ENCODE peak calls at places on chromosomes 11 and 22, in seven cellular contexts. F is K562, Z is OCI-LY7, M is left ventricle myocardium inferior, H is hepatocyte, I is A549, A is adrenal gland. U is an unnamed sample.
A peak's percentile ranks its signal among the peaks of the same experiment; 100 is the strongest.

GRCh38 chr11:8192016-8192895 is 23.4 kb upstream of the RIC3 start:
- DNase-seq in F (peak; percentile 72), Z (peak; percentile 54), M (peak; percentile 46), H (peak; percentile 82), I (peak; percentile 69), A (peak; percentile 74), U (no peak)

GRCh38 chr11:71420455-71421241 is 27.5 kb downstream of the DHCR7 start:
- DNase-seq in F (peak; percentile 59), Z (peak; percentile 81), M (no peak), H (peak; percentile 75), I (peak; percentile 74), A (no peak), U (no peak)

GRCh38 chr11:77074626-77075221 is 8.0 kb downstream of the CAPN5 start:
- DNase-seq in F (no peak), Z (no peak), M (no peak), H (no peak), I (no peak), A (peak; percentile 20), U (no peak)

GRCh38 chr11:80722616-80723015 is 1281.8 kb upstream of the TENM4 start:
- DNase-seq in F (no peak), Z (no peak), M (no peak), H (peak; percentile 28), I (no peak), A (no peak), U (no peak)

GRCh38 chr11:30553521-30554110 is 32.5 kb downstream of the MPPED2 start:
- DNase-seq in F (no peak), Z (no peak), M (no peak), H (no peak), I (no peak), A (no peak), U (no peak)

GRCh38 chr11:117831661-117832415 is 7.3 kb upstream of the FXYD2 start:
- DNase-seq in F (no peak), Z (no peak), M (no peak), H (no peak), I (no peak), A (no peak), U (no peak)

GRCh38 chr11:27858901-27859300 is 158.6 kb upstream of the BDNF start:
- DNase-seq in F (no peak), Z (no peak), M (no peak), H (no peak), I (no peak), A (no peak), U (no peak)

GRCh38 chr22:20994902-20995241 is 7.0 kb downstream of the THAP7 start:
- DNase-seq in F (no peak), Z (no peak), M (no peak), H (no peak), I (no peak), A (no peak), U (no peak)

GRCh38 chr11:112778091-112778889 is 182.9 kb upstream of the NCAM1 start:
- DNase-seq in F (no peak), Z (no peak), M (no peak), H (no peak), I (no peak), A (no peak), U (no peak)

GRCh38 chr11:34158661-34159060 is 53.2 kb downstream of the NAT10 start:
- DNase-seq in F (no peak), Z (peak; percentile 33), M (no peak), H (no peak), I (no peak), A (no peak), U (peak; percentile 6)

GRCh38 chr11:113162590-113162961 is 151.8 kb upstream of the TTC12 start:
- DNase-seq in F (no peak), Z (no peak), M (no peak), H (no peak), I (no peak), A (no peak), U (no peak)

GRCh38 chr11:33214187-33214586 is 43.0 kb upstream of the HIPK3 start:
- DNase-seq in F (no peak), Z (no peak), M (no peak), H (no peak), I (no peak), A (no peak), U (no peak)

GRCh38 chr22:21764038-21764804 is 28.6 kb upstream of the YPEL1 start:
- DNase-seq in F (no peak), Z (no peak), M (no peak), H (no peak), I (no peak), A (no peak), U (no peak)

GRCh38 chr11:16193897-16194381 is 162.4 kb downstream of the SOX6 start:
- DNase-seq in F (peak; percentile 51), Z (no peak), M (no peak), H (no peak), I (no peak), A (no peak), U (no peak)

GRCh38 chr22:41923595-41924276 is 2.9 kb downstream of the TNFRSF13C start:
- DNase-seq in F (no peak), Z (no peak), M (no peak), H (no peak), I (no peak), A (no peak), U (no peak)

GRCh38 chr22:41984006-41984405 is 14.6 kb upstream of the WBP2NL start:
- DNase-seq in F (no peak), Z (no peak), M (no peak), H (no peak), I (no peak), A (no peak), U (no peak)

GRCh38 chr11:99614353-99614752 is 593.6 kb downstream of the CNTN5 start:
- DNase-seq in F (no peak), Z (no peak), M (no peak), H (no peak), I (no peak), A (no peak), U (no peak)

GRCh38 chr22:26905076-26905475 is 247.7 kb downstream of the MIAT start:
- DNase-seq in F (no peak), Z (no peak), M (no peak), H (no peak), I (no peak), A (no peak), U (no peak)

GRCh38 chr22:26905640-26906039 is 248.3 kb downstream of the MIAT start:
- DNase-seq in F (no peak), Z (no peak), M (no peak), H (no peak), I (no peak), A (no peak), U (no peak)

GRCh38 chr22:26904483-26904882 is 247.1 kb downstream of the MIAT start:
- DNase-seq in F (no peak), Z (no peak), M (no peak), H (no peak), I (no peak), A (no peak), U (no peak)

GRCh38 chr22:26906464-26906863 is 249.1 kb downstream of the MIAT start:
- DNase-seq in F (no peak), Z (no peak), M (no peak), H (no peak), I (no peak), A (no peak), U (no peak)

GRCh38 chr22:26907366-26907765 is 250.0 kb downstream of the MIAT start:
- DNase-seq in F (no peak), Z (no peak), M (no peak), H (no peak), I (no peak), A (no peak), U (no peak)
- H3K4me1 ChIP-seq in F (no peaks in the 10 kb centered on the region), Z (no peaks in the 10 kb centered on the region), M (peaks cover 7% of the 10 kb centered on the region), H (peaks cover 10% of the 10 kb centered on the region), I (peaks cover under 1% of the 10 kb centered on the region), A (no peaks in the 10 kb centered on the region), U (peaks cover under 1% of the 10 kb centered on the region)

GRCh38 chr11:64856382-64857227 is 12.2 kb upstream of the CDC42BPG start:
- DNase-seq in F (no peak), Z (no peak), M (no peak), H (peak; percentile 80), I (peak; percentile 86), A (peak; percentile 66), U (no peak)
- H3K4me1 ChIP-seq in F (peaks cover 29% of the 10 kb centered on the region), Z (peaks cover 90% of the 10 kb centered on the region), M (peaks cover 100% of the 10 kb centered on the region), H (peaks cover 30% of the 10 kb centered on the region), I (peaks cover 66% of the 10 kb centered on the region), A (peaks cover 50% of the 10 kb centered on the region), U (peaks cover 99% of the 10 kb centered on the region)

DNA sequence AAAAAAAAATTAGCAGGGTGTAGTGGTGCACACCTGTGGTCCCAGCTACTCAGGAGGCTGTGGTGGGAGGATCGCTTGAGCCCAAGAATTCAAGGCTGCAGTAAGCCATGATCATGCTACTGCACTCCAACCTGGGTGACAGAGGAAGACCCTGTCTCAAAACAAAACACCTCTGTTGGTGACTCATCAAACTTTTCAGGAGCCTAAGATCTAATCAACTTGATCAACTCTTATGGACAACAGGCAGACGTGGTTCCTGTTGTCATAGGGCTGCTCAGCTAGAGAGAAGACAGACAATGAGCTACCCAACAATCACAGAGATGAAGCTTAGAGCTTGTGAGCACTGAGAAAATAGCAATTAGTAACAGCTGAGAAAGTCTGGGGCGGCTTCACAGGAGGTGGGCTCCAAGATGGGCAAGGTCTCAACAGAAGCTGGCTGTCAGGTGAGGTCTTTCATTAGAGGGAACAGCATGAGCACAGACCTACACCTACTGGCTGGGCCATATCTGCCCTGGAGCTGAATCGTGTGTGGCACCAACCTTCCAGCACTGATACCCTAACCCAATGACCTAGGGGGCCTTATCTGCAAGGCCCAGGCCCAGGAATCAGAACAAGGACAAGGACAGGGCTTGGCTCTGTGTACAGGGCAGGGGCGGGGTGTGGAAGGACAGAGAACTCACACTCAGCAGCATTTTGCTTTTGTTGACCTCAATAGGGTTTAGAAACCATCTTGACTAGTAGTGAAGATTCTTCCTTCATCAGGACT is 7.2 kb upstream of the UCP3 start:
- DNase-seq in F (peak; percentile 89), Z (no peak), M (no peak), H (no peak), I (no peak), A (no peak), U (no peak)
- H3K4me1 ChIP-seq in F (peaks cover 45% of the 10 kb centered on the region), Z (peaks cover 28% of the 10 kb centered on the region), M (peaks cover 55% of the 10 kb centered on the region), H (peaks cover 24% of the 10 kb centered on the region), I (peaks cover 7% of the 10 kb centered on the region), A (peaks cover 21% of the 10 kb centered on the region), U (peaks cover 93% of the 10 kb centered on the region)

GRCh38 chr11:121443688-121444275 is 8.3 kb upstream of the SORL1 start:
- DNase-seq in F (no peak), Z (no peak), M (no peak), H (no peak), I (no peak), A (no peak), U (no peak)

GRCh38 chr11:121446752-121447156 is 5.4 kb upstream of the SORL1 start:
- DNase-seq in F (no peak), Z (peak; percentile 86), M (no peak), H (no peak), I (no peak), A (no peak), U (no peak)

GRCh38 chr11:121441533-121441932 is 10.6 kb upstream of the SORL1 start:
- DNase-seq in F (no peak), Z (no peak), M (no peak), H (no peak), I (no peak), A (no peak), U (no peak)

GRCh38 chr11:121445071-121445768 is 6.9 kb upstream of the SORL1 start:
- DNase-seq in F (no peak), Z (peak; percentile 67), M (no peak), H (no peak), I (no peak), A (no peak), U (no peak)

DNA sequence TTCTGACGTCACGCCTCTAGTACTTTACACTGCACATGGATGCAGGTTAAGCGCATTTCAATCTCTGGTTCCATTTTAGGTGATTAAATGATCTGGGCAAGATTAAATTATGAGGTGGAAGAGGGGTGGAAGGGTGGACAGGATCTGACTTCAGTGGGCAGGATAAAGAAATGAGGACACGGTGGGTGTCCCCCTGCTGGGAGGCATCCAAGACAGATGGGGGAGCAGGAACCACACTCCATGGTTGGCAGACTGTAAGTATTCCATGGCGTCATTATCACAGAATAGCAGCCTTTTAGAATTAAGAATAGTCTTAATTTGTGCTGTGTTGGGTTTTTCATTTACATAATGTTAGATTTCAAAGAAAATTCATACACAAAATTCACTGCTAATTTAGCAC is 7.6 kb upstream of the SORL1 start:
- DNase-seq in F (no peak), Z (no peak), M (no peak), H (no peak), I (no peak), A (no peak), U (no peak)
- H3K4me1 ChIP-seq in F (no peaks in the 10 kb centered on the region), Z (peaks cover 74% of the 10 kb centered on the region), M (no peaks in the 10 kb centered on the region), H (no peaks in the 10 kb centered on the region), I (no peaks in the 10 kb centered on the region), A (no peaks in the 10 kb centered on the region), U (peaks cover 58% of the 10 kb centered on the region)

U was measured in CD4-positive, alpha-beta memory T cell.